ENCODE peak calls at places on chromosomes 6 and 20, in eight cellular contexts. E is mesenchymal stem cell, B is IMR-90, K is T-cell, L is mucosa of descending colon, W is GM23338, F is NCI-H1417 treated with DMSO at 0.1 percent for 48 hours, O is foreskin keratinocyte. I is an unnamed sample.

GRCh38 chr6:104969108-104969507 is 12.2 kb downstream of the LIN28B start:
- DNase-seq in E (no peak), B (no peak), K (no peak), L (no peak), W (peak; percentile 80), F (no peak), O (no peak), I (no peak)

GRCh38 chr20:51661609-51662178 is 106.5 kb downstream of the ATP9A start:
- DNase-seq in E (peak; percentile 52), B (peak; percentile 79), K (peak; percentile 14), L (no peak), W (no peak), F (no peak), O (peak; percentile 71), I (no peak)

GRCh38 chr6:12803486-12803885 is 86.9 kb downstream of the PHACTR1 start:
- DNase-seq in E (no peak), B (no peak), K (no peak), L (no peak), W (no peak), F (no peak), O (no peak), I (no peak)

GRCh38 chr20:5212897-5213296 is 86.1 kb downstream of the CDS2 start:
- DNase-seq in E (no peak), B (no peak), K (no peak), L (no peak), W (no peak), F (no peak), O (peak; percentile 15), I (no peak)

GRCh38 chr6:68634503-68635411 is at the start of gene ADGRB3:
- DNase-seq in E (peak; percentile 83), B (peak; percentile 47), K (peak; percentile 7), L (peak; percentile 59), W (peak; percentile 79), F (peak; percentile 79), O (peak; percentile 28), I (peak; percentile 93)

GRCh38 chr6:136529655-136530054 is 20.6 kb downstream of the MAP7 start:
- DNase-seq in E (no peak), B (no peak), K (no peak), L (peak; percentile 28), W (no peak), F (no peak), O (no peak), I (no peak)

GRCh38 chr6:133814797-133815196 is 74.1 kb upstream of the TCF21 start:
- DNase-seq in E (peak; percentile 69), B (peak; percentile 71), K (no peak), L (no peak), W (no peak), F (no peak), O (peak; percentile 61), I (no peak)

GRCh38 chr6:95093154-95093553 is 484.2 kb upstream of the MANEA start:
- DNase-seq in E (no peak), B (peak; percentile 29), K (no peak), L (no peak), W (no peak), F (no peak), O (peak; percentile 95), I (no peak)

GRCh38 chr6:160177220-160177619 is 55.6 kb downstream of the SLC22A1 start:
- DNase-seq in E (no peak), B (no peak), K (no peak), L (no peak), W (peak; percentile 47), F (no peak), O (no peak), I (no peak)

GRCh38 chr6:16446241-16446640 is 207.9 kb downstream of the GMPR start:
- DNase-seq in E (no peak), B (no peak), K (no peak), L (no peak), W (no peak), F (no peak), O (no peak), I (no peak)

GRCh38 chr6:15974817-15975216 is 154.1 kb upstream of the MYLIP start:
- DNase-seq in E (no peak), B (no peak), K (no peak), L (no peak), W (no peak), F (no peak), O (no peak), I (no peak)

GRCh38 chr20:60255426-60255825 is 297.2 kb downstream of the CDH26 start:
- DNase-seq in E (no peak), B (no peak), K (no peak), L (no peak), W (no peak), F (peak; percentile 65), O (no peak), I (no peak)

GRCh38 chr20:64234291-64234791 is 21.2 kb upstream of the PCMTD2 start:
- DNase-seq in E (no peak), B (no peak), K (no peak), L (no peak), W (no peak), F (no peak), O (no peak), I (no peak)

GRCh38 chr20:21090738-21091120 is 15.4 kb downstream of the LINC00237 start:
- DNase-seq in E (no peak), B (no peak), K (no peak), L (no peak), W (no peak), F (peak; percentile 40), O (no peak), I (no peak)

GRCh38 chr20:49894073-49894470 is 21.3 kb downstream of the SPATA2 start:
- DNase-seq in E (no peak), B (no peak), K (no peak), L (no peak), W (no peak), F (no peak), O (no peak), I (no peak)

GRCh38 chr20:48716086-48716485 is 111.7 kb downstream of the PREX1 start:
- DNase-seq in E (no peak), B (no peak), K (peak; percentile 54), L (peak; percentile 27), W (no peak), F (no peak), O (no peak), I (no peak)

GRCh38 chr6:41503841-41504525 is 42.2 kb upstream of the FOXP4 start:
- DNase-seq in E (peak; percentile 42), B (peak; percentile 73), K (no peak), L (no peak), W (peak; percentile 72), F (no peak), O (peak; percentile 25), I (no peak)

GRCh38 chr20:58361549-58361948 is 27.5 kb upstream of the VAPB start:
- DNase-seq in E (peak; percentile 97), B (peak; percentile 51), K (no peak), L (no peak), W (peak; percentile 30), F (no peak), O (no peak), I (no peak)

GRCh38 chr6:43934183-43934802 is 164.3 kb downstream of the VEGFA start:
- DNase-seq in E (no peak), B (no peak), K (no peak), L (no peak), W (no peak), F (no peak), O (no peak), I (no peak)

GRCh38 chr20:48544402-48545333 is 283.1 kb downstream of the PREX1 start:
- DNase-seq in E (no peak), B (no peak), K (no peak), L (peak; percentile 59), W (no peak), F (no peak), O (no peak), I (no peak)

GRCh38 chr6:31918069-31918725 is 9.3 kb upstream of the C2 start:
- DNase-seq in E (no peak), B (no peak), K (no peak), L (no peak), W (no peak), F (no peak), O (no peak), I (no peak)

GRCh38 chr6:110681543-110682459 is 133.5 kb downstream of the CDK19 start:
- DNase-seq in E (peak; percentile 17), B (peak; percentile 23), K (no peak), L (no peak), W (no peak), F (no peak), O (no peak), I (no peak)

GRCh38 chr20:33474097-33474846 is 15.6 kb upstream of the CBFA2T2 start:
- DNase-seq in E (no peak), B (no peak), K (no peak), L (peak; percentile 31), W (no peak), F (no peak), O (no peak), I (no peak)

GRCh38 chr20:21396921-21397340 is 395 bp downstream of the NKX2-4 start:
- DNase-seq in E (no peak), B (no peak), K (peak; percentile 4), L (no peak), W (peak; percentile 53), F (no peak), O (no peak), I (no peak)

GRCh38 chr6:7085911-7086310 is 21.9 kb upstream of the RREB1 start:
- DNase-seq in E (peak; percentile 37), B (no peak), K (no peak), L (peak; percentile 46), W (no peak), F (no peak), O (peak; percentile 21), I (no peak)

GRCh38 chr6:38897507-38897906 is 151.1 kb upstream of the GLP1R start:
- DNase-seq in E (no peak), B (no peak), K (no peak), L (no peak), W (peak; percentile 54), F (no peak), O (no peak), I (peak; percentile 25)

GRCh38 chr6:110524305-110524704 is 47.9 kb upstream of the SLC22A16 start:
- DNase-seq in E (no peak), B (no peak), K (no peak), L (no peak), W (no peak), F (peak; percentile 29), O (no peak), I (no peak)

GRCh38 chr6:164398647-164399046 is 910.8 kb downstream of the C6orf118 start:
- DNase-seq in E (no peak), B (no peak), K (no peak), L (no peak), W (no peak), F (no peak), O (no peak), I (no peak)